ENCODE peak calls at places on chromosomes 7 and 10, in four cellular contexts. C is OCI-LY7, P is mesendoderm, F is astrocyte. J is an unnamed sample.

GRCh38 chr7:12567015-12567414 is 3.5 kb upstream of the SCIN start:
- DNase-seq in C (no peak), P (no peak), F (no peak), J (no peak)

GRCh38 chr7:21346297-21346696 is 81.6 kb upstream of the SP4 start:
- DNase-seq in C (no peak), P (no peak), F (no peak), J (no peak)

GRCh38 chr10:104424719-104425118 is 71.1 kb downstream of the CFAP58 start:
- DNase-seq in C (no peak), P (no peak), F (no peak), J (no peak)

GRCh38 chr10:133344236-133344635 is 2.9 kb upstream of the PRAP1 start:
- DNase-seq in C (no peak), P (no peak), F (no peak), J (no peak)

GRCh38 chr10:28558923-28559508 is 26.1 kb downstream of the WAC start:
- DNase-seq in C (no peak), P (no peak), F (no peak), J (peak)

GRCh38 chr7:88233828-88234227 is 14.0 kb upstream of the SRI start:
- DNase-seq in C (no peak), P (peak), F (no peak), J (no peak)

GRCh38 chr7:111486472-111487142 is 75.7 kb downstream of the IMMP2L start:
- DNase-seq in C (peak), P (peak), F (peak), J (peak)

GRCh38 chr7:90595801-90596683 is at the start of gene CDK14:
- DNase-seq in C (peak), P (peak), F (peak), J (peak)

GRCh38 chr7:127858091-127858914 is 172.9 kb downstream of the LRRC4 start:
- DNase-seq in C (no peak), P (no peak), F (no peak), J (no peak)

GRCh38 chr7:131948434-131949053 is 392.1 kb upstream of the PODXL start:
- DNase-seq in C (no peak), P (peak), F (peak), J (peak)

GRCh38 chr10:6239213-6239991 is 36.7 kb downstream of the PFKFB3 start:
- DNase-seq in C (peak), P (peak), F (peak), J (no peak)

GRCh38 chr7:120944826-120945562 is 5.6 kb upstream of the ING3 start:
- DNase-seq in C (no peak), P (no peak), F (no peak), J (no peak)

GRCh38 chr10:73810735-73811465 is 498 bp downstream of the NDST2 start:
- DNase-seq in C (peak), P (peak), F (no peak), J (peak)

GRCh38 chr7:125316451-125316850 is 386.8 kb upstream of the POT1 start:
- DNase-seq in C (peak), P (peak), F (no peak), J (peak)

GRCh38 chr7:30846378-30846777 is 65.3 kb upstream of the AQP1 start:
- DNase-seq in C (no peak), P (no peak), F (no peak), J (no peak)

GRCh38 chr10:209357-209756 is 74.1 kb downstream of the ZMYND11 start:
- DNase-seq in C (no peak), P (peak), F (no peak), J (no peak)

GRCh38 chr10:61617586-61617985 is 45.1 kb upstream of the CABCOCO1 start:
- DNase-seq in C (no peak), P (no peak), F (no peak), J (no peak)

GRCh38 chr7:15197359-15197977 is 294.9 kb upstream of the DGKB start:
- DNase-seq in C (no peak), P (no peak), F (peak), J (no peak)

GRCh38 chr10:58892039-58892665 is 284.3 kb upstream of the PHYHIPL start:
- DNase-seq in C (no peak), P (no peak), F (peak), J (no peak)

GRCh38 chr10:75995041-75995430 is 563.6 kb downstream of the LRMDA start:
- DNase-seq in C (no peak), P (no peak), F (no peak), J (no peak)

GRCh38 chr10:75994332-75995040 is 563.1 kb downstream of the LRMDA start:
- DNase-seq in C (no peak), P (no peak), F (no peak), J (no peak)

GRCh38 chr10:75999515-76000209 is 568.2 kb downstream of the LRMDA start:
- DNase-seq in C (no peak), P (no peak), F (no peak), J (no peak)

GRCh38 chr10:76000550-76000949 is 569.1 kb downstream of the LRMDA start:
- DNase-seq in C (no peak), P (no peak), F (no peak), J (no peak)

GRCh38 chr10:75995720-75996119 is 564.3 kb downstream of the LRMDA start:
- DNase-seq in C (no peak), P (no peak), F (no peak), J (no peak)
- H3K4me2 ChIP-seq in C (no peak), P (no peak), F (no peak), J (no peak)

GRCh38 chr7:66143876-66144332 is 29.3 kb downstream of the CRCP start:
- DNase-seq in C (no peak), P (no peak), F (no peak), J (no peak)

GRCh38 chr7:66142334-66142733 is 27.7 kb downstream of the CRCP start:
- DNase-seq in C (no peak), P (no peak), F (no peak), J (no peak)

GRCh38 chr7:66140924-66141323 is 26.3 kb downstream of the CRCP start:
- DNase-seq in C (no peak), P (peak), F (peak), J (peak)

GRCh38 chr7:66145404-66145843 is 30.8 kb downstream of the CRCP start:
- DNase-seq in C (no peak), P (no peak), F (no peak), J (no peak)

GRCh38 chr7:66142996-66143395 is 28.3 kb downstream of the CRCP start:
- DNase-seq in C (no peak), P (no peak), F (no peak), J (no peak)
- H3K4me2 ChIP-seq in C (no peak), P (no peak), F (no peak), J (no peak)

DNA sequence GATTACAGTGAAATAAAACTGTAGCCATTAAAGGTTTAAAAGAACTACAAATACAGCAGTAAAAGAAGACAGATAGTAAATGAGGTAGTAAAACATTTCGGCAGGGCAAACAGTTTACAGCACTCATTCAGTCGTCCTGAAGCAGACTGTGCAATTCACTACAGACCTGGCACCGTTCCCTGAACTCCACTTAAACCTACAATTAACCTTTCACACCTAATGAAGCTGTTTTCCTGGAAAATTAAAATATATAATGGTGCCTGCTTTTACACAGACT is 335.3 kb downstream of the GFRA1 start:
- DNase-seq in C (no peak), P (no peak), F (no peak), J (no peak)
- H3K4me2 ChIP-seq in C (no peak), P (no peak), F (peak), J (no peak)

GRCh38 chr10:21166557-21167287 is 269.6 kb upstream of the NEBL start:
- DNase-seq in C (no peak), P (no peak), F (no peak), J (no peak)

GRCh38 chr10:21169271-21169670 is 272.2 kb upstream of the NEBL start:
- DNase-seq in C (no peak), P (peak), F (no peak), J (no peak)

GRCh38 chr10:21165489-21165888 is 268.4 kb upstream of the NEBL start:
- DNase-seq in C (no peak), P (no peak), F (no peak), J (no peak)

GRCh38 chr10:21164687-21165086 is 267.6 kb upstream of the NEBL start:
- DNase-seq in C (no peak), P (no peak), F (no peak), J (no peak)

DNA sequence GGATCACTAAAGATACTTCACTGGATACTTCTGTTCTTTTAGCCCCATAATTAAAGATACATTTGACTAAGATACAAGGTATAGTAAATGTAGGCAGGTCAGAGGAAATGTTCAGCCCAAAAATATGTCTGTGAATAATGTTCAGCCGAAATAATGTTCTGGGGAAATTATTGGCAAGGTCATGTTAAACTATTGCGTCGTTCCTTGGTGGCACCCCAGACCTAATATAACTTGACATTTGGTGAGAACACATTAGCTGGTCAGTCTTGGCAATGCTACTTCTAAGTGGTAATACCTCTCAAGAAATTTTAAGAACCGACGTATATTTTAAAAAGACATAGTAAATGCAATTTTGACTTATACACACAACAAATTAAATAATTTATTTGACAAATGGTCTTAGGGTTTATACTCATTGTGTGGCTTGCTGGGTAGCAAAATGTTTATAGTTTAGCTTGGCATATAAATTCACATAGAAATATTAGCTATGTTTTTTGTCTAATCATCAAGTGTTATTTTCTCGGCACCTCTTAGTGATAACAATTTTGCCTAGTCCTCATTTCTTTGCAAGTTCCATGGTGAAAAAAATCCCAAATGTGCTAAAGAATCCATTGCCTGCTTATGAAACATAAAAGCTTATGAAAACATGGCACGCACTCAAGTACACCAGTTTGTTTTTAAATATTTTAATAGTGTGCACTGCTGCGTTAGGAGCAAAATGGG is 270.3 kb upstream of the NEBL start:
- DNase-seq in C (no peak), P (no peak), F (no peak), J (no peak)
- H3K4me2 ChIP-seq in C (no peak), P (no peak), F (no peak), J (no peak)

DNA sequence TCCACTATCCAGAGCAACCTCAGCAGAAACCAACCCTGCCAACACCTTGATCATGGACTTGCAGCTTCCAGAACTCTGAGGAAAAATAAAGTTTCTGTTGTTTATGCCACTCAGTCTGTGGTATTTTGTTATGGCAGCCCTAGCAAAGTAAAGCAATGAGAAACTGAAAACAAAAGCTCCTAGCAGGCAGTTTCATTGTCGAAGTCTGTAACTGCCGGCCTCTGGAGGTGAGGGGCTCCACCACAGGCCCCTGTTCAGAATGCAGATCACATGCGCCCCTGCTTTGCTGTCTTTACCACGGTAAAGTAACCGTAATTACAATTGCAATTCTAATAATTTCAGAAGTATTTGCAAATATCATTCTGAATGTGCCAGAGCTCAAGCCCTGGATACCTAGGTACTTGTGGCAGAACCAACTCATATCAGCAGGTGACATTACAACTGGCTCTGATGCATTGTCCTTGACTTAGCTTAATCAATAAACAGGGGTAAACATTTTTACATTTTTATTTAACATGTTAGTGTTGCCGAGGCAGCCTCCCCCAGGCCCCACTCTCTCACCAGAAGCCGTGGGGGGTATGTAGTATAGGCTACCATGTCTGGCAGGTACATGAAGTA is 193.2 kb downstream of the ELMO1 start:
- DNase-seq in C (no peak), P (no peak), F (no peak), J (no peak)
- H3K4me2 ChIP-seq in C (no peak), P (no peak), F (no peak), J (no peak)

GRCh38 chr7:22668971-22669401 is 58.0 kb upstream of the IL6 start:
- DNase-seq in C (no peak), P (peak), F (no peak), J (no peak)

GRCh38 chr7:22665816-22666375 is 61.1 kb upstream of the IL6 start:
- DNase-seq in C (no peak), P (no peak), F (no peak), J (no peak)

GRCh38 chr7:22666732-22667131 is 60.3 kb upstream of the IL6 start:
- DNase-seq in C (no peak), P (no peak), F (peak), J (no peak)

GRCh38 chr7:22667187-22667561 is 59.8 kb upstream of the IL6 start:
- DNase-seq in C (no peak), P (no peak), F (no peak), J (no peak)

DNA sequence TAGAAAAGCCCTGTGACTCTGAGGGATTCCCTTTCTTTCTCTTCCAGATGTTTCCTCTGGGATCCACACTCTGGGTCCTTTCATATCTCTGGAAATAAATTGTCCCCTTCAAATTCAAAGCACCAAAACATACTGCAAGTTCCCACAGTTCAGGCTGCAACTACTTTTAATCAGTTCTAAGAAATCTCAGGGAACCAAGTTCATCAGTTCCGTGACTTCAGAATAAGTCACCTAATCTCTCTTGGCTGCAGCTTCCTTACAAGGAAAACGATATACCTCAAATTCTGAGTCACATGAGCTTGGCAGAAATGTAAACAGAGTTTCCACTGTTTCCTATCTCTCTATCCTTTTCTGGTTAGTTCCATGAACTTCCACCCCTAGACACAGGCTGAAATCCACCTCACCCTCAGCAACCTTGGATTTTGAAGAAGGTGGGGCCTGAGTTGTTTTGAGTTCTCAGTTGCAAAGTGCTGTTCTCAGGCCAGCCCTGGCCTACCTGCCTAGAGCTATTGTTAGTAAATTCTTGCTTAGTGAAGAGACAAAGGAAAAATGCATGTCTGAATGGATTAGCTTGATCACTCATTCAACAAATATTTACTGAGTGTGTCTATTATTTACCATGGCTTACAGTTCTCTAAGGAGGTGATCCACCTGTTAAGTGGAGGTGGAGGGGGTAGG is 59.3 kb upstream of the IL6 start:
- DNase-seq in C (no peak), P (peak), F (peak), J (no peak)
- H3K4me2 ChIP-seq in C (no peak), P (no peak), F (peak), J (no peak)

GRCh38 chr10:96667401-96667800 is 52.9 kb downstream of the PIK3AP1 start:
- DNase-seq in C (no peak), P (no peak), F (peak), J (no peak)

GRCh38 chr10:96663794-96664193 is 56.5 kb downstream of the PIK3AP1 start:
- DNase-seq in C (no peak), P (no peak), F (no peak), J (no peak)

GRCh38 chr10:96664563-96664962 is 55.8 kb downstream of the PIK3AP1 start:
- DNase-seq in C (peak), P (no peak), F (no peak), J (peak)

GRCh38 chr10:96665306-96665705 is 55.0 kb downstream of the PIK3AP1 start:
- DNase-seq in C (no peak), P (no peak), F (peak), J (no peak)

DNA sequence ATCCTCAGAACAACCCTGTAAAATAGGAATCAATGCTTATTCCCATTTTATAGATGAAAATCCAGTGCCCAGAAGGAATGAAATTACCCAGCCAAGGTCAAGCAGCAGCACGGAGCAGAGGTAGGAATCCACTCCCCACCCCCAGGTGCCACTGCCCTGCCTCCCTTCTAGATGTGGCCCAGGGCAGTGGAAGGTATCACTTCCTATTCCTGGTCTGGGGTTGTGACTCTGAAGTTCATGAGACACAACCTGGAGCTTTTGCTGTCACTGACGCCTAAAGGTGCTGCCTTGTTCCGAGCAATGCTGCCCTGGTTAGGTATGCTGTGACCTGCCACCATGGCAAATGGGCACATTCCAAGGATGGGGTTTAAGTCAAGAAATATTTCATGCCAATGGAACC is 53.6 kb downstream of the PIK3AP1 start:
- DNase-seq in C (peak), P (no peak), F (no peak), J (no peak)
- H3K4me2 ChIP-seq in C (peak), P (no peak), F (no peak), J (no peak)

J was measured in neural progenitor cell.